ENCODE peak calls at places on chromosomes 12 and 14, in four cellular contexts. One of them, this sample, is unnamed.

GRCh38 chr14:81927069-81927468 is 393.4 kb upstream of the SEL1L start:
- DNase-seq in foreskin fibroblast: no peak
- DNase-seq in AG09319: no peak
- DNase-seq in body of pancreas: no peak
- DNase-seq in this sample: no peak

GRCh38 chr14:61145903-61146411 is 135.2 kb downstream of the TMEM30B start:
- DNase-seq in foreskin fibroblast: peak
- DNase-seq in AG09319: peak
- DNase-seq in body of pancreas: no peak
- DNase-seq in this sample: peak

GRCh38 chr12:89357297-89357730 is 5.0 kb upstream of the DUSP6 start:
- DNase-seq in foreskin fibroblast: no peak
- DNase-seq in AG09319: no peak
- DNase-seq in body of pancreas: no peak
- DNase-seq in this sample: no peak

GRCh38 chr12:112406519-112407488 is 2.6 kb downstream of the RPL6 start:
- DNase-seq in foreskin fibroblast: no peak
- DNase-seq in AG09319: no peak
- DNase-seq in body of pancreas: no peak
- DNase-seq in this sample: no peak

GRCh38 chr12:1591029-1591428 is 3.4 kb downstream of the FBXL14 start:
- DNase-seq in foreskin fibroblast: peak
- DNase-seq in AG09319: no peak
- DNase-seq in body of pancreas: no peak
- DNase-seq in this sample: no peak

GRCh38 chr14:30528119-30528518 is 30.8 kb upstream of the G2E3 start:
- DNase-seq in foreskin fibroblast: no peak
- DNase-seq in AG09319: no peak
- DNase-seq in body of pancreas: no peak
- DNase-seq in this sample: no peak

GRCh38 chr12:131378176-131378842 is 332.6 kb upstream of the SFSWAP start:
- DNase-seq in foreskin fibroblast: no peak
- DNase-seq in AG09319: no peak
- DNase-seq in body of pancreas: no peak
- DNase-seq in this sample: no peak

GRCh38 chr14:94313991-94314655 is 9.0 kb downstream of the SERPINA6 start:
- DNase-seq in foreskin fibroblast: peak
- DNase-seq in AG09319: no peak
- DNase-seq in body of pancreas: no peak
- DNase-seq in this sample: no peak

GRCh38 chr14:35189422-35189821 is 67.1 kb downstream of the PRORP start:
- DNase-seq in foreskin fibroblast: no peak
- DNase-seq in AG09319: no peak
- DNase-seq in body of pancreas: no peak
- DNase-seq in this sample: no peak

GRCh38 chr12:123532021-123532420 is 1.5 kb downstream of the RILPL1 start:
- DNase-seq in foreskin fibroblast: peak
- DNase-seq in AG09319: no peak
- DNase-seq in body of pancreas: no peak
- DNase-seq in this sample: no peak

GRCh38 chr14:92565718-92566115 is 52.1 kb downstream of the RIN3 start:
- DNase-seq in foreskin fibroblast: no peak
- DNase-seq in AG09319: no peak
- DNase-seq in body of pancreas: no peak
- DNase-seq in this sample: no peak

GRCh38 chr12:109541412-109541725 is 31.9 kb downstream of the MMAB start:
- DNase-seq in foreskin fibroblast: peak
- DNase-seq in AG09319: no peak
- DNase-seq in body of pancreas: no peak
- DNase-seq in this sample: no peak

GRCh38 chr14:42628591-42628990 is 1021.9 kb downstream of the LRFN5 start:
- DNase-seq in foreskin fibroblast: no peak
- DNase-seq in AG09319: no peak
- DNase-seq in body of pancreas: no peak
- DNase-seq in this sample: no peak

GRCh38 chr12:132171968-132172521 is 27.8 kb downstream of the NOC4L start:
- DNase-seq in foreskin fibroblast: no peak
- DNase-seq in AG09319: no peak
- DNase-seq in body of pancreas: no peak
- DNase-seq in this sample: no peak

GRCh38 chr12:113955109-113955970 is 10.8 kb downstream of the RBM19 start:
- DNase-seq in foreskin fibroblast: peak
- DNase-seq in AG09319: no peak
- DNase-seq in body of pancreas: peak
- DNase-seq in this sample: no peak

GRCh38 chr12:55693323-55694187 is 14.1 kb downstream of the ITGA7 start:
- DNase-seq in foreskin fibroblast: no peak
- DNase-seq in AG09319: no peak
- DNase-seq in body of pancreas: no peak
- DNase-seq in this sample: no peak

GRCh38 chr12:14668591-14668990 is 27.8 kb downstream of the GUCY2C start:
- DNase-seq in foreskin fibroblast: no peak
- DNase-seq in AG09319: no peak
- DNase-seq in body of pancreas: no peak
- DNase-seq in this sample: no peak

GRCh38 chr12:14665354-14666348 is 30.7 kb downstream of the GUCY2C start:
- DNase-seq in foreskin fibroblast: no peak
- DNase-seq in AG09319: no peak
- DNase-seq in body of pancreas: no peak
- DNase-seq in this sample: no peak

GRCh38 chr12:14663002-14663401 is 33.4 kb downstream of the GUCY2C start:
- DNase-seq in foreskin fibroblast: no peak
- DNase-seq in AG09319: no peak
- DNase-seq in body of pancreas: no peak
- DNase-seq in this sample: no peak

DNA sequence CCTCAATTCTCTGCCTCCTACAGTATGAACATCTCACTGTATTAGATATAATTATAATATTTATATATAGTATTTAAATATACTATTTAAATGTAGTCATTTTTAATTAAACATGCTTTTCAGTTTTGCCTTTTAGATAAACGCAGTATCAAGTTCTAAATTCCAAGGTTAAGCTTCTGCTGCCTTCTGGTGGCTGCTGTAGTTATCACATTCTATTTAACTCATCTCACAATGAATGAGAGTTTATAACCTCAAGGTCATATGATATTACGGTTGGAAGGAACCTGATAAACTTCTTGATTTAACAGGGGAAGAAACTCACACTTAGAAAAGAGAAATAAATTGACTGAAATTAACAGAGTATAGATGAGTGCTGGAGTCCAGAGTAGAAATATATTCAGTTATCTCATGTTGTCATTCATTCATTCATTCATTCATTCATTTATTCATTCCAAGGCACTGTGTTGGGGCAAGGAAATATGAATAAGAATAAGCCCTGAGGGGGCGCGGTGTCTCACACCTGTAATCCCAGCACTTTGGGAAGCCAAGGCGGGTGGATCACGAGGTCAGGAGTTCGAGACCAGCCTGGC is 31.9 kb downstream of the GUCY2C start:
- DNase-seq in foreskin fibroblast: peak
- DNase-seq in AG09319: no peak
- DNase-seq in body of pancreas: peak
- DNase-seq in this sample: peak
- TF ChIP-seq CTCF in foreskin fibroblast: peak
- TF ChIP-seq CTCF in AG09319: peak
- TF ChIP-seq CTCF in body of pancreas: peak
- TF ChIP-seq CTCF in this sample: peak

GRCh38 chr12:51218607-51219161 is 822 bp upstream of the POU6F1 start:
- DNase-seq in foreskin fibroblast: no peak
- DNase-seq in AG09319: no peak
- DNase-seq in body of pancreas: peak
- DNase-seq in this sample: no peak

GRCh38 chr12:51219345-51219744 is 1.5 kb upstream of the POU6F1 start:
- DNase-seq in foreskin fibroblast: no peak
- DNase-seq in AG09319: no peak
- DNase-seq in body of pancreas: no peak
- DNase-seq in this sample: no peak

GRCh38 chr12:51216652-51217051 is 1.2 kb downstream of the POU6F1 start:
- DNase-seq in foreskin fibroblast: no peak
- DNase-seq in AG09319: no peak
- DNase-seq in body of pancreas: peak
- DNase-seq in this sample: no peak

GRCh38 chr12:51217133-51217967 is 512 bp downstream of the POU6F1 start:
- DNase-seq in foreskin fibroblast: peak
- DNase-seq in AG09319: no peak
- DNase-seq in body of pancreas: peak
- DNase-seq in this sample: no peak

GRCh38 chr12:51217968-51218606 is at the start of gene POU6F1:
- DNase-seq in foreskin fibroblast: peak
- DNase-seq in AG09319: peak
- DNase-seq in body of pancreas: peak
- DNase-seq in this sample: peak
- TF ChIP-seq CTCF in foreskin fibroblast: peak
- TF ChIP-seq CTCF in AG09319: peak
- TF ChIP-seq CTCF in body of pancreas: peak
- TF ChIP-seq CTCF in this sample: peak

GRCh38 chr14:64500088-64500487 is 3.5 kb downstream of the ZBTB25 start:
- DNase-seq in foreskin fibroblast: peak
- DNase-seq in AG09319: no peak
- DNase-seq in body of pancreas: no peak
- DNase-seq in this sample: no peak

GRCh38 chr14:64503184-64503433 is 529 bp downstream of the ZBTB25 start:
- DNase-seq in foreskin fibroblast: no peak
- DNase-seq in AG09319: no peak
- DNase-seq in body of pancreas: no peak
- DNase-seq in this sample: no peak

GRCh38 chr14:64503434-64504309 is at the start of gene ZBTB25:
- DNase-seq in foreskin fibroblast: peak
- DNase-seq in AG09319: peak
- DNase-seq in body of pancreas: peak
- DNase-seq in this sample: peak

GRCh38 chr14:64502476-64503183 is 1.0 kb downstream of the ZBTB25 start:
- DNase-seq in foreskin fibroblast: no peak
- DNase-seq in AG09319: no peak
- DNase-seq in body of pancreas: peak
- DNase-seq in this sample: no peak

DNA sequence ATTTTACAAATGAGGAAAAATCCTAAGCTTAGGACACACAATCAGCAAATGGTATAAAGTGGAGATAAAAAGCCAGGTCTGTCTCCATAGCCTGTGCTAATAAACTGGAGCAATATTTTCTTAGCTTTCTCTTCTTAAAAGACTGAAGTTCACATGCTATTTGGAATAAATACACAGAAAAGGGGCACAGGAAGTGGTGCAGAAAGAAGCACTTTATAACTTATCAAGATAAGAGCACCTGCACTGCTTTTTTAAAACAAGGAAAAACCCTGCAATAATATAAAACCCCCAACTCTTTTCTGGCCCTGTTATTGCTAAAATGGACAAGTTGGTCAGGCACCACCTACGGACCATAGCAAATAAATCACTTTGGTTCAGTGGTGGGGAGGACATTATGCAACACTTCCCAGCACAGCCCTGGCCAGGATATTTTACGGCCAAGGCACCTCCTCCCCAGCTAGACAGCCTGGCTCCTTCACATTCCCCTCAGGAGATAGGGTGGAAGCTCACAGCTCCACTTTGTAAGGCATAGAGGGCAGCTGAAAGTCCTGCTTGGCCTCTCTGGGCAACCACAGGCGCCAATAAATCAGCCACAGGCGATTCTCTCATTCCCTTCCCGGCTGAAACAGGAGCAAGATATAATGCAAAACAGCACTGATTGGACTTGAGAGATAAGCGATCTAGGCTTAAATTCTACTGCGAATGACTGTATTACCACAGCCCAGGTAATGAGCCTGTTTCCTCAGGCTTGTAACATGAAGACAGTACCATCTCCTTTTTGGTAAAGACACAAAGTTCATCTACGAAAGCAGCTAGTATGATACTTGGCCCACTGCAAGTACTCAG is 2.1 kb downstream of the ZBTB25 start:
- DNase-seq in foreskin fibroblast: peak
- DNase-seq in AG09319: no peak
- DNase-seq in body of pancreas: peak
- DNase-seq in this sample: peak
- TF ChIP-seq CTCF in foreskin fibroblast: no peak
- TF ChIP-seq CTCF in AG09319: no peak
- TF ChIP-seq CTCF in body of pancreas: peak
- TF ChIP-seq CTCF in this sample: no peak

GRCh38 chr12:26621932-26622331 is 211.1 kb downstream of the ITPR2 start:
- DNase-seq in foreskin fibroblast: no peak
- DNase-seq in AG09319: no peak
- DNase-seq in body of pancreas: no peak
- DNase-seq in this sample: no peak

GRCh38 chr12:26620907-26621306 is 212.1 kb downstream of the ITPR2 start:
- DNase-seq in foreskin fibroblast: no peak
- DNase-seq in AG09319: no peak
- DNase-seq in body of pancreas: no peak
- DNase-seq in this sample: no peak

GRCh38 chr12:26628234-26628633 is 204.8 kb downstream of the ITPR2 start:
- DNase-seq in foreskin fibroblast: peak
- DNase-seq in AG09319: no peak
- DNase-seq in body of pancreas: no peak
- DNase-seq in this sample: no peak

GRCh38 chr12:26627335-26627734 is 205.7 kb downstream of the ITPR2 start:
- DNase-seq in foreskin fibroblast: no peak
- DNase-seq in AG09319: no peak
- DNase-seq in body of pancreas: no peak
- DNase-seq in this sample: no peak

DNA sequence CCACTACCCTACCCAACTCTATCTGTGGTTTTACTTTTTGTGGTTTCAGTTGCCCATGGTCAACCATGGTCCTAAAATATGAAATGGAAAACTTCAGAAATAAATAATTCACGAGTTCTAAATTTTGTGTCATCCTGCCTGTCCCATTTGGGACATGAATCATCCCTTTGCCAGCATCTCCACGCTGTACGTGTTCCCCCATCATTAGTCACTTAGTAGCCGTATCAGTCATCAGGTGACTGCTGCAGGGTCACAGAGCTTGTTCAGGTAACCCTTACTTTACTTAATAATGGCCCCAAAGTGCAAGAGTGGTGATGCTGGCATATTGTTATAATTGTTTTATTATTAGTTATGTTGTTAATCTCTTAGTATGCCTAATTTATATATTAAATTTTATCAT is 209.9 kb downstream of the ITPR2 start:
- DNase-seq in foreskin fibroblast: no peak
- DNase-seq in AG09319: no peak
- DNase-seq in body of pancreas: no peak
- DNase-seq in this sample: no peak
- TF ChIP-seq CTCF in foreskin fibroblast: no peak
- TF ChIP-seq CTCF in AG09319: no peak
- TF ChIP-seq CTCF in body of pancreas: no peak
- TF ChIP-seq CTCF in this sample: no peak

GRCh38 chr12:68851592-68851952 is 43.6 kb downstream of the MDM2 start:
- DNase-seq in foreskin fibroblast: no peak
- DNase-seq in AG09319: no peak
- DNase-seq in body of pancreas: no peak
- DNase-seq in this sample: no peak
- TF ChIP-seq CTCF in foreskin fibroblast: no peak
- TF ChIP-seq CTCF in AG09319: no peak
- TF ChIP-seq CTCF in body of pancreas: no peak
- TF ChIP-seq CTCF in this sample: no peak

GRCh38 chr14:54360667-54361066 is 36.1 kb upstream of the CDKN3 start:
- DNase-seq in foreskin fibroblast: no peak
- DNase-seq in AG09319: no peak
- DNase-seq in body of pancreas: no peak
- DNase-seq in this sample: no peak
- TF ChIP-seq CTCF in foreskin fibroblast: no peak
- TF ChIP-seq CTCF in AG09319: no peak
- TF ChIP-seq CTCF in body of pancreas: no peak
- TF ChIP-seq CTCF in this sample: no peak

This sample was measured in AG09309.